ENCODE peak calls at places on chromosomes 7 and 10, in ten cellular contexts. U is HCEC 1CT; P is naive thymus-derived CD8-positive, alpha-beta T cell; B is LoVo; R is aorta; D is naive B cell; S is Ammon's horn; L is activated T-cell treated with anti-CD3 and anti-CD28 coated beads, Interleukin-2, amount 50 U/mL, for 1 hour; G is lung microvascular endothelial cell; O is HS-27A. Q is an unnamed sample.

GRCh38 chr7:55481126-55481525 is 91.2 kb downstream of the VOPP1 start:
- DNase-seq in U (no peak), P (no peak), B (no peak), R (no peak), D (no peak), S (no peak), L (no peak), G (no peak), O (no peak), Q (no peak)

GRCh38 chr10:67452892-67453291 is 243.1 kb downstream of the CTNNA3 start:
- DNase-seq in U (no peak), P (no peak), B (no peak), R (no peak), D (no peak), S (no peak), L (no peak), G (no peak), O (no peak), Q (no peak)

GRCh38 chr7:1271046-1271445 is 38.4 kb downstream of the UNCX start:
- DNase-seq in U (no peak), P (no peak), B (no peak), R (peak; percentile 18), D (no peak), S (no peak), L (no peak), G (no peak), O (no peak), Q (no peak)

GRCh38 chr10:69847883-69848282 is 46.2 kb downstream of the COL13A1 start:
- DNase-seq in U (peak; percentile 34), P (no peak), B (no peak), R (no peak), D (no peak), S (no peak), L (no peak), G (no peak), O (no peak), Q (no peak)

GRCh38 chr7:65325793-65326432 is 47.7 kb upstream of the ZNF92 start:
- DNase-seq in U (no peak), P (no peak), B (no peak), R (no peak), D (no peak), S (no peak), L (no peak), G (peak; percentile 75), O (no peak), Q (no peak)

GRCh38 chr7:55214707-55215106 is 150.4 kb upstream of the LANCL2 start:
- DNase-seq in U (no peak), P (no peak), B (no peak), R (no peak), D (no peak), S (no peak), L (no peak), G (no peak), O (no peak), Q (no peak)

GRCh38 chr10:43420369-43421200 is 11.6 kb upstream of the HNRNPF start:
- DNase-seq in U (peak; percentile 74), P (peak; percentile 82), B (peak; percentile 85), R (peak; percentile 94), D (peak; percentile 80), S (peak; percentile 88), L (peak; percentile 86), G (peak; percentile 73), O (no peak), Q (peak; percentile 92)

GRCh38 chr7:128915841-128916642 is 5.5 kb upstream of the KCP start:
- DNase-seq in U (no peak), P (no peak), B (no peak), R (no peak), D (no peak), S (no peak), L (no peak), G (no peak), O (no peak), Q (no peak)

GRCh38 chr7:101817031-101817929 is at the start of gene CUX1:
- DNase-seq in U (no peak), P (peak; percentile 37), B (peak; percentile 52), R (no peak), D (peak; percentile 69), S (no peak), L (peak; percentile 51), G (peak; percentile 23), O (no peak), Q (peak; percentile 79)

GRCh38 chr10:68561804-68562649 is 1.9 kb downstream of the TET1 start:
- DNase-seq in U (peak; percentile 44), P (no peak), B (no peak), R (no peak), D (no peak), S (no peak), L (peak; percentile 18), G (no peak), O (no peak), Q (no peak)

GRCh38 chr7:82534687-82535086 is 91.1 kb upstream of the CACNA2D1 start:
- DNase-seq in U (peak; percentile 48), P (no peak), B (no peak), R (no peak), D (no peak), S (no peak), L (no peak), G (peak; percentile 2), O (no peak), Q (no peak)

GRCh38 chr7:1377111-1377909 is 82.0 kb downstream of the MICALL2 start:
- DNase-seq in U (no peak), P (no peak), B (no peak), R (no peak), D (no peak), S (no peak), L (no peak), G (no peak), O (no peak), Q (no peak)

GRCh38 chr7:92375013-92375412 is 72.3 kb upstream of the GATAD1 start:
- DNase-seq in U (no peak), P (no peak), B (no peak), R (no peak), D (no peak), S (no peak), L (no peak), G (no peak), O (no peak), Q (no peak)

GRCh38 chr7:34165927-34166550 is 260.7 kb downstream of the BMPER start:
- DNase-seq in U (peak; percentile 58), P (no peak), B (no peak), R (no peak), D (no peak), S (no peak), L (no peak), G (peak; percentile 56), O (no peak), Q (no peak)

GRCh38 chr7:93461350-93461749 is 113.2 kb downstream of the CALCR start:
- DNase-seq in U (peak; percentile 8), P (no peak), B (no peak), R (no peak), D (no peak), S (peak; percentile 24), L (no peak), G (no peak), O (no peak), Q (no peak)

GRCh38 chr10:75111906-75112703 is 649 bp downstream of the SAMD8 start:
- DNase-seq in U (peak; percentile 51), P (peak; percentile 38), B (peak; percentile 67), R (peak; percentile 73), D (peak; percentile 65), S (peak; percentile 46), L (peak; percentile 52), G (peak; percentile 46), O (peak; percentile 27), Q (peak; percentile 86)

GRCh38 chr7:39720586-39720985 is 97.2 kb downstream of the RALA start:
- DNase-seq in U (no peak), P (no peak), B (peak; percentile 86), R (no peak), D (no peak), S (no peak), L (no peak), G (no peak), O (no peak), Q (no peak)

GRCh38 chr10:88952647-88953111 is at the start of gene ACTA2:
- DNase-seq in U (peak; percentile 62), P (no peak), B (no peak), R (peak; percentile 89), D (no peak), S (no peak), L (no peak), G (no peak), O (no peak), Q (no peak)

GRCh38 chr7:128405345-128406146 is 4.2 kb downstream of the IMPDH1 start:
- DNase-seq in U (no peak), P (peak; percentile 48), B (peak; percentile 64), R (peak; percentile 62), D (peak; percentile 59), S (no peak), L (peak; percentile 71), G (peak; percentile 63), O (no peak), Q (no peak)

GRCh38 chr10:116444527-116445142 is 17.0 kb downstream of the PNLIPRP3 start:
- DNase-seq in U (peak; percentile 18), P (peak; percentile 0), B (peak; percentile 47), R (no peak), D (no peak), S (peak; percentile 45), L (no peak), G (peak; percentile 70), O (no peak), Q (no peak)

GRCh38 chr10:79063071-79063491 is 5.7 kb upstream of the ZMIZ1 start:
- DNase-seq in U (no peak), P (no peak), B (no peak), R (peak; percentile 10), D (no peak), S (no peak), L (no peak), G (no peak), O (no peak), Q (peak; percentile 41)

GRCh38 chr10:79293841-79294705 is 53.2 kb upstream of the PPIF start:
- DNase-seq in U (peak; percentile 58), P (no peak), B (no peak), R (peak; percentile 84), D (peak; percentile 17), S (peak; percentile 80), L (no peak), G (no peak), O (no peak), Q (no peak)

GRCh38 chr10:132449826-132450211 is 52.8 kb downstream of the PWWP2B start:
- DNase-seq in U (no peak), P (no peak), B (no peak), R (peak; percentile 44), D (no peak), S (no peak), L (no peak), G (no peak), O (no peak), Q (peak; percentile 73)

GRCh38 chr10:128851726-128852125 is 615.3 kb upstream of the MGMT start:
- DNase-seq in U (no peak), P (no peak), B (no peak), R (no peak), D (no peak), S (no peak), L (no peak), G (peak; percentile 17), O (no peak), Q (no peak)

GRCh38 chr7:150981644-150982043 is 3.5 kb upstream of the KCNH2 start:
- DNase-seq in U (no peak), P (no peak), B (no peak), R (no peak), D (no peak), S (no peak), L (no peak), G (no peak), O (no peak), Q (no peak)

Q was measured in suprapubic skin.